ENCODE peak calls at places on chromosomes 11 and 22, in four cellular contexts. F, Y, P and X are unnamed samples.

GRCh38 chr11:70159612-70160570 is 43.2 kb upstream of the FADD start:
- DNase-seq in F (no peak), Y (no peak), P (peak; percentile 47), X (peak; percentile 92)

GRCh38 chr22:22110548-22111266 is 128.1 kb upstream of the TOP3B start:
- DNase-seq in F (no peak), Y (peak; percentile 64), P (peak; percentile 78), X (peak; percentile 57)

GRCh38 chr11:65558785-65559509 is 788 bp upstream of the LTBP3 start:
- DNase-seq in F (no peak), Y (no peak), P (peak; percentile 33), X (peak; percentile 89)

GRCh38 chr11:61173456-61173855 is 12.2 kb upstream of the VPS37C start:
- DNase-seq in F (no peak), Y (no peak), P (peak; percentile 34), X (no peak)

GRCh38 chr11:11073996-11074395 is 216.1 kb upstream of the ZBED5 start:
- DNase-seq in F (no peak), Y (no peak), P (no peak), X (no peak)

GRCh38 chr11:128653828-128654231 is 40.0 kb upstream of the FLI1 start:
- DNase-seq in F (no peak), Y (peak; percentile 85), P (peak; percentile 75), X (peak; percentile 75)

GRCh38 chr11:65471410-65471762 is 27.5 kb upstream of the MALAT1 start:
- DNase-seq in F (no peak), Y (peak; percentile 86), P (peak; percentile 79), X (peak; percentile 84)

GRCh38 chr11:63639195-63639832 is 25.1 kb upstream of the PLAAT3 start:
- DNase-seq in F (no peak), Y (no peak), P (peak; percentile 27), X (no peak)

GRCh38 chr11:117478926-117479325 is 151.3 kb downstream of the CEP164 start:
- DNase-seq in F (no peak), Y (no peak), P (no peak), X (no peak)

GRCh38 chr11:120284272-120284671 is 40.8 kb upstream of the TLCD5 start:
- DNase-seq in F (no peak), Y (no peak), P (no peak), X (no peak)

GRCh38 chr11:48006301-48006992 is 26.1 kb downstream of the PTPRJ start:
- DNase-seq in F (no peak), Y (no peak), P (peak; percentile 79), X (peak; percentile 69)

GRCh38 chr11:34315006-34315793 is 42.6 kb downstream of the ABTB2 start:
- DNase-seq in F (no peak), Y (no peak), P (no peak), X (no peak)

GRCh38 chr11:79007811-79008294 is 433.0 kb downstream of the TENM4 start:
- DNase-seq in F (no peak), Y (no peak), P (no peak), X (no peak)

GRCh38 chr22:43955883-43956286 is 643 bp downstream of the SAMM50 start:
- DNase-seq in F (no peak), Y (no peak), P (no peak), X (no peak)

GRCh38 chr11:27642954-27643353 is 57.3 kb downstream of the BDNF start:
- DNase-seq in F (no peak), Y (no peak), P (no peak), X (no peak)

GRCh38 chr11:61959678-61960077 is 7.8 kb downstream of the FTH1 start:
- DNase-seq in F (no peak), Y (no peak), P (no peak), X (peak; percentile 39)

GRCh38 chr11:85941380-85941973 is 86.3 kb downstream of the CCDC83 start:
- DNase-seq in F (no peak), Y (no peak), P (peak; percentile 74), X (no peak)

GRCh38 chr22:50705851-50706351 is 32.1 kb upstream of the ACR start:
- DNase-seq in F (no peak), Y (peak; percentile 67), P (no peak), X (peak; percentile 43)

GRCh38 chr11:96187779-96188624 is 155.0 kb downstream of the MAML2 start:
- DNase-seq in F (no peak), Y (no peak), P (peak; percentile 85), X (peak; percentile 87)

GRCh38 chr22:42438293-42438650 is 6.1 kb upstream of the NFAM1 start:
- DNase-seq in F (no peak), Y (no peak), P (no peak), X (no peak)

GRCh38 chr11:3133456-3134217 is 31.5 kb downstream of the OSBPL5 start:
- DNase-seq in F (no peak), Y (peak; percentile 78), P (no peak), X (peak; percentile 40)

GRCh38 chr11:45901646-45902045 is 5.4 kb downstream of the FREY1 start:
- DNase-seq in F (no peak), Y (no peak), P (no peak), X (no peak)

GRCh38 chr11:79100093-79100704 is 340.6 kb downstream of the TENM4 start:
- DNase-seq in F (no peak), Y (no peak), P (peak; percentile 55), X (no peak)

GRCh38 chr11:33521384-33521783 is 179.2 kb downstream of the C11orf91 start:
- DNase-seq in F (no peak), Y (no peak), P (no peak), X (no peak)

GRCh38 chr11:19844806-19845205 is 132.2 kb downstream of the NAV2 start:
- DNase-seq in F (no peak), Y (no peak), P (no peak), X (no peak)

GRCh38 chr22:23845661-23846469 is 7.1 kb upstream of the DERL3 start:
- DNase-seq in F (no peak), Y (peak; percentile 35), P (no peak), X (no peak)

GRCh38 chr22:45286854-45287551 is 2.3 kb downstream of the UPK3A start:
- DNase-seq in F (no peak), Y (no peak), P (no peak), X (no peak)

GRCh38 chr11:70851907-70852306 is 400.5 kb downstream of the SHANK2 start:
- DNase-seq in F (no peak), Y (no peak), P (no peak), X (no peak)

GRCh38 chr11:21897203-21897602 is 295.7 kb upstream of the ANO5 start:
- DNase-seq in F (no peak), Y (no peak), P (no peak), X (no peak)

GRCh38 chr11:68942751-68943271 is 38.0 kb downstream of the MRGPRD start:
- DNase-seq in F (no peak), Y (no peak), P (no peak), X (peak; percentile 84)

GRCh38 chr11:91382946-91383345 is 841.7 kb upstream of the FAT3 start:
- DNase-seq in F (no peak), Y (no peak), P (no peak), X (no peak)

GRCh38 chr22:27534720-27535125 is 266.8 kb downstream of the MN1 start:
- DNase-seq in F (no peak), Y (no peak), P (peak; percentile 77), X (no peak)

GRCh38 chr22:45671051-45671782 is 417 bp upstream of the ATXN10 start:
- DNase-seq in F (no peak), Y (no peak), P (no peak), X (no peak)

GRCh38 chr11:119518746-119519382 is 95.9 kb upstream of the THY1 start:
- DNase-seq in F (no peak), Y (no peak), P (peak; percentile 58), X (no peak)

GRCh38 chr22:28282346-28282745 is 363.3 kb upstream of the PITPNB start:
- DNase-seq in F (no peak), Y (no peak), P (peak; percentile 67), X (no peak)

GRCh38 chr11:12187399-12187798 is 77.0 kb downstream of the MICAL2 start:
- DNase-seq in F (no peak), Y (no peak), P (peak; percentile 64), X (no peak)

GRCh38 chr11:118618991-118619375 is 11.6 kb downstream of the PHLDB1 start:
- DNase-seq in F (no peak), Y (no peak), P (peak; percentile 78), X (peak; percentile 87)

GRCh38 chr22:29449296-29449863 is 11.0 kb downstream of the RFPL1 start:
- DNase-seq in F (no peak), Y (no peak), P (no peak), X (no peak)

GRCh38 chr11:58863697-58864096 is 19.2 kb upstream of the GLYATL2 start:
- DNase-seq in F (no peak), Y (no peak), P (no peak), X (no peak)

GRCh38 chr11:58866788-58867187 is 22.3 kb upstream of the GLYATL2 start:
- DNase-seq in F (no peak), Y (no peak), P (peak; percentile 49), X (no peak)

GRCh38 chr11:58861533-58861932 is 17.0 kb upstream of the GLYATL2 start:
- DNase-seq in F (no peak), Y (no peak), P (no peak), X (no peak)

GRCh38 chr11:58867556-58867955 is 23.1 kb upstream of the GLYATL2 start:
- DNase-seq in F (no peak), Y (no peak), P (no peak), X (no peak)

GRCh38 chr11:58864335-58864734 is 19.8 kb upstream of the GLYATL2 start:
- DNase-seq in F (no peak), Y (no peak), P (no peak), X (no peak)
- H3K9me3 ChIP-seq in F (no peaks in the 10 kb centered on the region), Y (no peaks in the 10 kb centered on the region), P (no peaks in the 10 kb centered on the region), X (no peaks in the 10 kb centered on the region)

DNA sequence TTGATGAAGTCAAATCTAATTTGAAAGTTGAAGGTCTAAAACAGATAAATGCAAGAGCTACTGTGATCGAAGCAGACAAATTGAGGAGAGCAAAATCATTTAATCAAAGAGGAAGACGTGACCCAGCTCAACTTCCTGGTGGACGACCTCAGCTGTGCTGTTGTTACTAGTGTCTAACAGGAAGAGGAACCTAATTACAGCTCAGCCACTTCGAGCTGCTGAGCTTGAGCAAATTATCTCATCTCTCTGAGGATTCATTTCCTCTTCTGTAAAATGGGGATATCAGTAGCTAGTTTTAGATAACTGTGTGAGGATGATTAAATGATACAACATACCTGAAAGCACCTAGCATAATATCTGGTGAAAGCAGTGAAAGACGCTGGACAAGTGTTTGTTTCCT is 48.6 kb upstream of the OLFML1 start:
- DNase-seq in F (no peak), Y (no peak), P (no peak), X (no peak)
- H3K9me3 ChIP-seq in F (no peaks in the 10 kb centered on the region), Y (no peaks in the 10 kb centered on the region), P (no peaks in the 10 kb centered on the region), X (no peaks in the 10 kb centered on the region)

GRCh38 chr11:134159652-134160051 is 64.1 kb downstream of the NCAPD3 start:
- DNase-seq in F (no peak), Y (no peak), P (no peak), X (no peak)
- H3K9me3 ChIP-seq in F (no peaks in the 10 kb centered on the region), Y (no peaks in the 10 kb centered on the region), P (no peaks in the 10 kb centered on the region), X (no peaks in the 10 kb centered on the region)

DNA sequence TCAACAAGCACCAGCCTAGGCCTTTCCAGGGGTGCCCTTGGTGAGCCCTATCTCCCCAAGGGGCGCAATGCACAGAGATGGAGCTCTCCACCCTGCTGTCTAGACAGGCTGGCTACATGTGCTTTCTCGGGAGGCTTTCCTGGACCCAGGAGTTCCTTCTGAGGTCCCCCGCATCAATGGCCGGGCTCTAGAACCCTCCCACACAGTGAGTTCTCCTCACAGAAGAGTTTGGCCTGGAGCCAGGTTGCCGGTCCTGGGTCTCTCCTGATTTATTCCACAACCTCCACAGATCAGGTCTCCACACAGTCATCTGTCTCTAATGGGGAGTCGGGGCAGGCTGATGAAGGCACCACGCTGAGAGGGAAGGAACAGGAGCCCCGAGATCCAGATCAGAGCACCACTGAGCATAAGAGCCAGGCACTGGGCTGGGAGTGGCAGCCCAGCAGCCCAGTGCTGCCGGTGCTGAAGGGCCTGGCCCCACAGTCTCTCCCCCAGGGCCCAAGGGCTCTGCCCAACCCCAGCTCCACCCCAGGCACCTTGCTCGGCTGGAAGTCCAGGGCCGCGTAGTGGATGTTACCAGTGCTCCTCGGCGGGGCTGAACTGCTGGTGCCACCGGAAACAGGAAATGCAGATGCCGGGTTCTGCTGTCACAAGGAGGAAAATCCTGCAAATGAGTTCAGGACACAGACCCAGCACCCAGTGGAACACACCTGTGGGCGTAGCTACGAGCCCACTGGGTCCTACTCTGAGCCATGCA is 44.7 kb downstream of the GAB4 start:
- DNase-seq in F (no peak), Y (peak; percentile 55), P (no peak), X (no peak)
- H3K9me3 ChIP-seq in F (no peaks in the 10 kb centered on the region), Y (no peaks in the 10 kb centered on the region), P (peaks cover 45% of the 10 kb centered on the region), X (no peaks in the 10 kb centered on the region)